ENCODE peak calls at places on chromosomes 3 and 15, in six cellular contexts. E is fibroblast of lung; I is lower lobe of right lung; A is CD4-positive, CD25-positive, alpha-beta regulatory T cell; Y is CD8-positive, alpha-beta T cell; L is cardiac muscle cell. M is an unnamed sample.

GRCh38 chr3:4247391-4247790 is 55.8 kb upstream of the SETMAR start:
- DNase-seq in L (no peak), I (no peak), A (no peak), E (no peak), Y (no peak), M (no peak)

GRCh38 chr3:100384735-100385134 is 16.2 kb downstream of the TOMM70 start:
- DNase-seq in Y (no peak), I (no peak), L (no peak), E (peak), A (no peak), M (no peak)

GRCh38 chr3:47283596-47284364 is 1.0 kb downstream of the KLHL18 start:
- DNase-seq in Y (peak), A (peak), I (no peak), E (peak), L (peak), M (no peak)

GRCh38 chr3:37926611-37927010 is 64.0 kb upstream of the VILL start:
- DNase-seq in Y (no peak), E (no peak), L (no peak), A (no peak), I (no peak), M (no peak)

GRCh38 chr3:19934098-19934566 is at the start of gene EFHB:
- DNase-seq in I (peak), E (peak), Y (no peak), A (no peak), L (peak), M (no peak)

GRCh38 chr15:98727115-98728040 is 79.0 kb downstream of the IGF1R start:
- DNase-seq in Y (no peak), E (peak), A (no peak), L (peak), I (peak), M (no peak)

GRCh38 chr3:89584398-89584797 is 477.0 kb downstream of the EPHA3 start:
- DNase-seq in Y (no peak), I (no peak), A (no peak), E (peak), L (no peak), M (no peak)

GRCh38 chr3:50123394-50124361 is 31.4 kb upstream of the SEMA3F start:
- DNase-seq in Y (no peak), I (peak), A (no peak), E (no peak), L (no peak), M (no peak)

GRCh38 chr15:93417156-93418077 is 328.4 kb upstream of the RGMA start:
- DNase-seq in A (no peak), Y (no peak), L (no peak), I (no peak), E (no peak), M (no peak)

GRCh38 chr3:179036626-179037300 is 34.8 kb downstream of the ZMAT3 start:
- DNase-seq in A (no peak), E (no peak), L (no peak), I (no peak), Y (no peak), M (no peak)

GRCh38 chr3:42518800-42519567 is 16.5 kb downstream of the VIPR1 start:
- DNase-seq in Y (peak), E (no peak), I (no peak), A (peak), L (peak), M (peak)

GRCh38 chr15:65326109-65326508 is 21.6 kb downstream of the RNU5B-1 start:
- DNase-seq in E (no peak), A (no peak), L (peak), Y (no peak), I (no peak), M (no peak)

GRCh38 chr3:46968783-46969428 is 7.6 kb downstream of the CCDC12 start:
- DNase-seq in E (no peak), A (no peak), L (no peak), Y (no peak), I (no peak), M (no peak)

GRCh38 chr3:186365202-186365974 is 3.4 kb upstream of the DGKG start:
- DNase-seq in E (no peak), I (no peak), A (no peak), L (no peak), Y (no peak), M (no peak)

GRCh38 chr3:197793246-197793645 is 2.2 kb downstream of the LRCH3 start:
- DNase-seq in I (no peak), E (peak), A (peak), Y (no peak), L (no peak), M (peak)

GRCh38 chr3:133296315-133296917 is 103.4 kb upstream of the BFSP2 start:
- DNase-seq in E (no peak), L (no peak), Y (no peak), I (no peak), A (no peak), M (no peak)

GRCh38 chr3:17740703-17741102 is 1.7 kb downstream of the TBC1D5 start:
- DNase-seq in E (peak), L (peak), Y (no peak), A (no peak), I (no peak), M (no peak)

GRCh38 chr15:100781061-100781960 is 98.3 kb upstream of the ALDH1A3 start:
- DNase-seq in A (no peak), Y (no peak), I (no peak), E (no peak), L (no peak), M (no peak)

GRCh38 chr3:21407743-21408142 is 343.3 kb downstream of the ZNF385D start:
- DNase-seq in Y (no peak), I (no peak), E (no peak), A (no peak), L (no peak), M (no peak)

GRCh38 chr3:31755911-31756658 is 223.4 kb downstream of the STT3B start:
- DNase-seq in Y (no peak), I (no peak), L (no peak), E (no peak), A (no peak), M (no peak)

GRCh38 chr3:7410782-7411181 is 549.9 kb downstream of the GRM7 start:
- DNase-seq in L (no peak), I (no peak), E (no peak), Y (no peak), A (no peak), M (no peak)

GRCh38 chr3:160885791-160886286 is 129.8 kb downstream of the PPM1L start:
- DNase-seq in Y (no peak), I (peak), A (no peak), L (peak), E (peak), M (no peak)

GRCh38 chr3:158727499-158728377 is 4.5 kb downstream of the RARRES1 start:
- DNase-seq in I (no peak), E (peak), A (peak), Y (peak), L (peak), M (peak)

GRCh38 chr3:165742351-165742750 is 94.9 kb downstream of the BCHE start:
- DNase-seq in L (no peak), E (no peak), I (no peak), Y (no peak), A (no peak), M (no peak)

GRCh38 chr15:45106002-45106790 is 7.8 kb downstream of the DUOX2 start:
- DNase-seq in A (no peak), L (no peak), I (no peak), E (no peak), Y (no peak), M (no peak)

GRCh38 chr15:60390931-60391501 is 6.8 kb downstream of the ANXA2 start:
- DNase-seq in L (no peak), I (no peak), E (peak), A (no peak), Y (no peak), M (no peak)

GRCh38 chr15:45151998-45152828 is 22.4 kb downstream of the DUOX1 start:
- DNase-seq in E (no peak), Y (no peak), I (peak), L (no peak), A (no peak), M (no peak)

GRCh38 chr3:153151037-153151436 is 11.0 kb upstream of the RAP2B start:
- DNase-seq in I (no peak), E (no peak), Y (no peak), L (no peak), A (no peak), M (no peak)

GRCh38 chr3:144590854-144591253 is 619.2 kb downstream of the DIPK2A start:
- DNase-seq in Y (no peak), L (no peak), I (no peak), E (peak), A (no peak), M (no peak)

GRCh38 chr15:95734422-95735316 is 595.8 kb upstream of the NR2F2 start:
- DNase-seq in I (no peak), Y (no peak), A (no peak), L (no peak), E (peak), M (no peak)

GRCh38 chr3:117622130-117622841 is 912.7 kb downstream of the TUSC7 start:
- DNase-seq in E (peak), A (no peak), L (no peak), Y (no peak), I (no peak), M (no peak)

GRCh38 chr3:184658223-184658860 is 53.5 kb downstream of the MAGEF1 start:
- DNase-seq in A (no peak), E (no peak), Y (no peak), I (no peak), L (peak), M (no peak)

GRCh38 chr15:60651734-60652141 is 172.8 kb upstream of the ICE2 start:
- DNase-seq in L (peak), I (no peak), Y (no peak), A (no peak), E (no peak), M (no peak)

GRCh38 chr15:48968066-48968465 is 4.3 kb upstream of the SHC4 start:
- DNase-seq in E (no peak), I (no peak), L (no peak), A (no peak), Y (no peak), M (no peak)

GRCh38 chr3:190036631-190037030 is 84.1 kb downstream of the P3H2 start:
- DNase-seq in Y (no peak), E (no peak), A (no peak), L (no peak), I (no peak), M (no peak)

GRCh38 chr3:157086775-157087174 is 73.2 kb downstream of the CCNL1 start:
- DNase-seq in L (no peak), I (no peak), A (no peak), E (no peak), Y (no peak), M (no peak)

GRCh38 chr3:41317718-41318117 is 118.4 kb downstream of the CTNNB1 start:
- DNase-seq in A (no peak), Y (no peak), E (peak), I (no peak), L (no peak), M (no peak)

GRCh38 chr3:52218454-52218853 is 7.0 kb downstream of the TLR9 start:
- DNase-seq in A (no peak), E (no peak), Y (peak), I (no peak), L (no peak), M (no peak)

GRCh38 chr3:52216585-52217408 is 8.6 kb downstream of the TLR9 start:
- DNase-seq in I (peak), A (no peak), Y (peak), L (no peak), E (peak), M (peak)

GRCh38 chr3:52218953-52219650 is 6.3 kb downstream of the TLR9 start:
- DNase-seq in Y (no peak), L (no peak), E (no peak), I (peak), A (no peak), M (no peak)

GRCh38 chr3:52217409-52217805 is 8.0 kb downstream of the TLR9 start:
- DNase-seq in L (no peak), Y (no peak), I (no peak), A (no peak), E (no peak), M (no peak)

DNA sequence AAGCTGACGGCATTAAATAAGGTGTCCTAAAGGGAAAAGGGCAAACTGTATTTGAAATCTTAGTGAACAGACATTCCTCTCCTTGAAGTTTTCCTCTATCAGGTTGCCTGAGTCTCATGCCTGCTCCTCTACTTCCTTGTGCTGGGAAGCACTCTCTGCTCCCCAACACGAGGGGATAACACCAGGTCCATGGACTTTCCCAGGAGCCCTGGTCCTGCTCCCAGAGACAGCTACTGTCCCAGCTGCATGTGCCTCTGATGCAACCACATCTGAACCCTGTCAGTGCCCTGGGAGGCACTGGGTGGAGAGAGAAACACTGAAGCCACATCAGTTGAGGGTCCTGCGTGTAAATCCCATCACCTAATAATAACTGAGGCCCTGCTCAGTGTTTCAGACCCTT is 7.4 kb downstream of the TLR9 start:
- DNase-seq in Y (no peak), A (no peak), I (no peak), L (no peak), E (no peak), M (no peak)
- H3K27ac ChIP-seq in Y (no peak), A (peak), I (peak), L (no peak), E (no peak), M (peak)

DNA sequence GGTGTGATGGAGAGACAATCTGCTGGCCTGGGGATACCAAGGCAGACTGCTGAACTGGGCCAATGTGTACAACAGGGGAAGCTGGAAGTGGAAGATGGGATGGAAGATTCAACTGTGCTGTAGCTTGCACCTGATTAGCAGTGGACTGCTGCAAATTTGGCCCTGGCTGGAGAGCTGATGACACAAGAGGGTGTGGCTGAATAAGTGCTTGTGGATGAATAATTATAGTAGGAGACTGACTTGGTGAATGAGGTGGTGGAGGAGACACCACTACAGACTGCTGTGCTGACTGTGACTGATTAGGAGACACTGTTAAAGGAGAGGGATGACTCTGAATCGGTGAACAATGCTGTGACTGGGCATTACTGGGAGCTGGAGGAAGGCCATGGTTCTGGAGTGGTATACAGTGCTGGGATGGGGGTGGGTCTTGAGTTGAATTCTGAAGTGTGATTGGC is 52.5 kb downstream of the PHC3 start:
- DNase-seq in A (no peak), E (peak), L (no peak), I (no peak), Y (no peak), M (no peak)
- H3K27ac ChIP-seq in A (no peak), E (no peak), L (no peak), I (no peak), Y (no peak), M (no peak)

DNA sequence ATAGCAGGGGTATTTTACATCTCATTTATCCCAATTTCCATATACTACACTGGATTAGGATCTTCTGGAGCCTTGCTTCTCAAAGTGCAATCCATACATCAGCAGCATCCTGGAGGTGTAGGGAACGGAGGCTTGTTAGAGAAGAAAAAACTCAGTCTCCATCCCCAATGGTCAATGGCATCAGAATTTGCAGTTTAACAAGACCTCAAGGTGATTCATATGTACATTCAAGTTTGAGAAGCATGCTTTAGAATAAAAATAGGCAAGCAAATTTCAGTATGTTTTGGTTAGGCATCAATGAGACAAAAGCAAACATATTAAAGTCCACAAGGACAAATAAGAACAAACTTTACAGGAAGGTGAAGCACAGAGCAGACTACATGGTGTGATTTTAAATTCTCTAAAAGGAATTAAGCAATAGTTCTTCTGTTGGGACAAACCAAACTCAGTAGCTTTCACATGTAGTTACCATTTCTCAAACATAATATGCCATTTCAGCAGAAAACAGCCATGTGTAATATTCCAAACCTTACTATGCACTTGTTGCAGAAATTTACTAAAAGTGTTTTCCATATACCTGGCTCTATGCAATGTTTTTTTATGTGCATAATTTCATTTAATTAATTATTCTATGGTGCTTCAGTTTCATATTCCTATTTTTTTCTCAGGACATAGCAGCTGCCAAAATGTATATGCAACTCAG is 360.3 kb upstream of the NECTIN3 start:
- DNase-seq in Y (no peak), L (no peak), E (no peak), I (no peak), A (no peak), M (no peak)
- H3K27ac ChIP-seq in Y (no peak), L (no peak), E (no peak), I (no peak), A (no peak), M (no peak)

GRCh38 chr3:72977060-72977459 is 19.6 kb upstream of the PPP4R2 start:
- DNase-seq in I (no peak), A (no peak), E (peak), Y (no peak), L (no peak), M (no peak)

GRCh38 chr3:72973786-72974185 is 22.8 kb upstream of the PPP4R2 start:
- DNase-seq in E (no peak), I (no peak), A (no peak), Y (no peak), L (no peak), M (no peak)

GRCh38 chr3:72976182-72976825 is 20.3 kb upstream of the PPP4R2 start:
- DNase-seq in A (no peak), L (no peak), Y (no peak), E (peak), I (no peak), M (no peak)

GRCh38 chr3:72974956-72975355 is 21.7 kb upstream of the PPP4R2 start:
- DNase-seq in I (no peak), L (no peak), E (no peak), A (no peak), Y (no peak), M (no peak)

DNA sequence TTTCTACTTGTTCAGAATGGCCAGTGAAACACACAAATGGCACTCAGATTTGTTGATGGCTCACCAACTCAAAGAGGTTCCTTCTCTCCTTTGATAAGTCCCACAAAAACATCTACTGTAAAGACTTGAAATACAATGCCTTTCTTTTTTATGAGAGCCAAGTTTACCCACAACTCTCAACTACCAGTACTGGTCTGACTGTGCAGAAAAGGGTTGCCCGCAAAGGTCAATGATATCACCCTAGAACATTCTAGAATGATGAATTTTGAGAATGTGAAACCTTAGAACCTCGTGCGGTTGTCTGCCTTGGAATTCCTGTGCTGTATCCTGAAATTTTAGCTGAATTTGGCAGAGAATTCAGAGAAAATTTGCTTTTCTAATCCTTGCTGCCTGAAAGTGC is 19.1 kb upstream of the PPP4R2 start:
- DNase-seq in I (no peak), A (no peak), E (no peak), Y (no peak), L (no peak), M (no peak)
- H3K27ac ChIP-seq in I (no peak), A (no peak), E (no peak), Y (no peak), L (no peak), M (no peak)

DNA sequence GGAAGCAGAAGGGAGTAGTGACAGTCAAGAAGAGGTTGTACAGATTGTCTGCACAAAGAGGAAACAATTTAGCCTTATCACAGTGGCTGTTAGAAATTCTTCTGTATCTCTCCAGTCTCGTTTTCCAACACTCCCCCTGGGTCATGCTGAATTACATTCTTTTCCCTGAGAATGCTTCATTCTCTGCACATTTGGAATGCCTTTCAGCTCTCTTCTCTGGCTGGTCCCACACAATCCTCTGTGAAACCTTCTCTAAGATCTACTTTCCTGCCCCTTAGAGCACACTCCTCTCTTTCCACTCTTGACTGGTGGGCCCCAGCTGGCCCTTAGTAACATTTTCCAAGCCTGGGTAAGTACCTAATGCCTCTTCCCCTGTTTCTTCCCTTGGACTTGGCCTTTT is 25.5 kb downstream of the HMCES start:
- DNase-seq in I (no peak), L (peak), Y (no peak), E (no peak), A (no peak), M (no peak)
- H3K27ac ChIP-seq in I (no peak), L (peak), Y (no peak), E (no peak), A (no peak), M (no peak)

M was measured in CD8-positive, alpha-beta memory T cell.